ENCODE peak calls at places on chromosomes 16 and 17, in seven cellular contexts. Q is neural progenitor cell, Z is MM.1S, C is hepatocyte, U is HCT116, H is PC-3, I is GM23338. D is an unnamed sample.

GRCh38 chr17:82257473-82257872 is 16.0 kb downstream of the CSNK1D start:
- DNase-seq in Q (peak; percentile 37), Z (no peak), C (peak; percentile 44), U (no peak), H (no peak), I (peak; percentile 65), D (peak; percentile 50)

GRCh38 chr17:83053021-83053778 is 26.2 kb upstream of the METRNL start:
- DNase-seq in Q (peak; percentile 24), Z (no peak), C (no peak), U (no peak), H (no peak), I (no peak), D (peak; percentile 56)

GRCh38 chr16:4087099-4087885 is 28.9 kb downstream of the ADCY9 start:
- DNase-seq in Q (no peak), Z (no peak), C (no peak), U (no peak), H (no peak), I (no peak), D (no peak)

GRCh38 chr17:20612635-20613034 is 33.1 kb downstream of the CDRT15L2 start:
- DNase-seq in Q (no peak), Z (no peak), C (no peak), U (no peak), H (no peak), I (no peak), D (no peak)

GRCh38 chr17:16378631-16379282 is 2.1 kb upstream of the UBB start:
- DNase-seq in Q (no peak), Z (no peak), C (no peak), U (no peak), H (peak; percentile 84), I (peak; percentile 35), D (peak; percentile 27)

GRCh38 chr17:5870231-5870953 is 199.8 kb upstream of the WSCD1 start:
- DNase-seq in Q (no peak), Z (no peak), C (no peak), U (no peak), H (peak; percentile 69), I (no peak), D (no peak)

GRCh38 chr16:68275611-68276191 is 11.4 kb downstream of the SLC7A6 start:
- DNase-seq in Q (no peak), Z (peak; percentile 80), C (no peak), U (no peak), H (no peak), I (no peak), D (no peak)

GRCh38 chr17:50976951-50977472 is 110.9 kb upstream of the TOB1 start:
- DNase-seq in Q (no peak), Z (no peak), C (no peak), U (no peak), H (no peak), I (no peak), D (peak; percentile 25)

GRCh38 chr16:81734632-81735434 is 44.3 kb upstream of the PLCG2 start:
- DNase-seq in Q (no peak), Z (no peak), C (no peak), U (no peak), H (no peak), I (no peak), D (peak; percentile 14)

GRCh38 chr17:59366773-59367656 is 35.6 kb downstream of the YPEL2 start:
- DNase-seq in Q (no peak), Z (no peak), C (peak; percentile 81), U (no peak), H (peak; percentile 60), I (no peak), D (peak; percentile 67)

GRCh38 chr17:72512649-72513556 is 392.1 kb downstream of the SOX9 start:
- DNase-seq in Q (no peak), Z (no peak), C (no peak), U (no peak), H (no peak), I (no peak), D (no peak)

GRCh38 chr17:6045621-6046357 is 24.4 kb upstream of the WSCD1 start:
- DNase-seq in Q (no peak), Z (no peak), C (no peak), U (no peak), H (no peak), I (peak; percentile 20), D (no peak)

GRCh38 chr17:17075037-17075755 is 32.9 kb downstream of the MPRIP start:
- DNase-seq in Q (no peak), Z (no peak), C (peak; percentile 44), U (no peak), H (no peak), I (no peak), D (peak; percentile 90)

GRCh38 chr17:1413281-1413791 is 13.3 kb upstream of the YWHAE start:
- DNase-seq in Q (no peak), Z (no peak), C (peak; percentile 69), U (no peak), H (peak; percentile 79), I (no peak), D (peak; percentile 73)

GRCh38 chr16:19227643-19228042 is 57.9 kb upstream of the CLEC19A start:
- DNase-seq in Q (peak; percentile 71), Z (no peak), C (no peak), U (no peak), H (no peak), I (peak; percentile 49), D (no peak)

GRCh38 chr17:57099165-57099564 is 14.1 kb downstream of the AKAP1 start:
- DNase-seq in Q (no peak), Z (no peak), C (no peak), U (no peak), H (no peak), I (no peak), D (no peak)

GRCh38 chr17:18261146-18261515 is 669 bp downstream of the MIEF2 start:
- DNase-seq in Q (peak; percentile 43), Z (peak; percentile 57), C (peak; percentile 83), U (no peak), H (peak; percentile 79), I (peak; percentile 53), D (peak; percentile 81)

GRCh38 chr16:58960484-58960883 is 226.4 kb upstream of the GOT2 start:
- DNase-seq in Q (peak; percentile 7), Z (no peak), C (no peak), U (no peak), H (no peak), I (peak; percentile 60), D (no peak)

GRCh38 chr16:88428156-88428555 is 24.9 kb upstream of the ZFPM1 start:
- DNase-seq in Q (no peak), Z (no peak), C (no peak), U (no peak), H (no peak), I (no peak), D (no peak)

GRCh38 chr16:4795181-4795827 is at the start of gene SMIM22:
- DNase-seq in Q (no peak), Z (no peak), C (no peak), U (no peak), H (no peak), I (peak; percentile 32), D (no peak)

GRCh38 chr16:79509221-79509631 is 91.3 kb downstream of the MAF start:
- DNase-seq in Q (peak; percentile 24), Z (no peak), C (no peak), U (no peak), H (no peak), I (peak; percentile 11), D (no peak)

GRCh38 chr16:2276501-2277195 is 8.7 kb upstream of the RNPS1 start:
- DNase-seq in Q (no peak), Z (no peak), C (no peak), U (no peak), H (no peak), I (no peak), D (no peak)

GRCh38 chr17:35713069-35713728 is 18.2 kb upstream of the RASL10B start:
- DNase-seq in Q (no peak), Z (peak; percentile 53), C (no peak), U (no peak), H (no peak), I (no peak), D (peak; percentile 97)

GRCh38 chr17:17172990-17173389 is 33.1 kb downstream of the PLD6 start:
- DNase-seq in Q (no peak), Z (no peak), C (no peak), U (no peak), H (no peak), I (no peak), D (no peak)

GRCh38 chr16:54985156-54985555 is 54.5 kb downstream of the IRX5 start:
- DNase-seq in Q (no peak), Z (no peak), C (no peak), U (no peak), H (no peak), I (no peak), D (no peak)

GRCh38 chr17:16428098-16428882 is 12.9 kb downstream of the TRPV2 start:
- DNase-seq in Q (peak; percentile 68), Z (no peak), C (peak; percentile 74), U (no peak), H (peak; percentile 57), I (peak; percentile 83), D (peak; percentile 76)

GRCh38 chr17:21209511-21210175 is 4.3 kb downstream of the TMEM11 start:
- DNase-seq in Q (no peak), Z (no peak), C (no peak), U (no peak), H (no peak), I (no peak), D (peak; percentile 57)

GRCh38 chr17:63700528-63701441 is 860 bp upstream of the LIMD2 start:
- DNase-seq in Q (peak; percentile 74), Z (no peak), C (peak; percentile 48), U (no peak), H (no peak), I (peak; percentile 75), D (peak; percentile 79)
- TF ChIP-seq EZH2 in Q (peak; percentile 44), Z (no peak), C (no peak), U (no peak), H (no peak), I (no peak), D (no peak)

DNA sequence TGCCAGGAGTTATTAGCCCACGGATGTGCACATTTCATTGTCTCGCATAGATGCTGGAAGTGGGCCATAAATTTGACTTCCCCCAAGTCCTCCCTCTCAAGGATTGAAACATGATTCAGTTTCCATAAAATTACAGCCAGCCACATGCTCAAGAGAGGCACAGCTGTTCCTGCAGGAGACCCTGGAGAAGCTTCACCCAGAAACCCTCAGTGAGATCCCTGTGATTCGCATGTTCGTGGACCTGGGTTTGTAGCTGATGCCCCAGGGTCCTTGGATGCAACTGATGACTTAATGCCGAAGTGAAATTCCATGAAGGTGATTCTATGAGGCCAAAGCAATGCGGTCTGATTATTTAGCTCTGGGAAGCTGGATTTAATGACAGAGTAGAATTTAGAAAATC is 24.7 kb upstream of the AQP8 start:
- DNase-seq in Q (no peak), Z (no peak), C (no peak), U (no peak), H (no peak), I (no peak), D (peak; percentile 59)
- TF ChIP-seq EZH2phosphoT487 in Q (no peak), Z (no peak), C (no peak), U (no peak), H (no peak), I (no peak), D (no peak)

GRCh38 chr16:71923941-71924690 is 28.8 kb downstream of the IST1 start:
- DNase-seq in Q (no peak), Z (no peak), C (no peak), U (no peak), H (peak; percentile 48), I (no peak), D (peak; percentile 29)
- H3K36me3 ChIP-seq in Q (peaks cover 18% of the 10 kb centered on the region), Z (peaks cover 33% of the 10 kb centered on the region), C (peaks cover 3% of the 10 kb centered on the region), U (peaks cover 61% of the 10 kb centered on the region), H (peaks cover 63% of the 10 kb centered on the region), I (peaks cover 89% of the 10 kb centered on the region), D (peaks cover 73% of the 10 kb centered on the region)

GRCh38 chr17:22268912-22269220 is 576.5 kb downstream of the KCNJ18 start:
- DNase-seq in Q (no peak), Z (no peak), C (no peak), U (no peak), H (no peak), I (no peak), D (no peak)
- TF ChIP-seq EZH2 in Q (no peak), Z (no peak), C (no peak), U (no peak), H (no peak), I (no peak), D (no peak)